ENCODE peak calls at places on chromosomes 16 and 17, in seven cellular contexts. One of them, this sample, is unnamed.

GRCh38 chr16:70800798-70801480 is at the start of gene VAC14:
- DNase-seq in EH: peak; percentile 82
- DNase-seq in foreskin fibroblast: peak; percentile 93
- DNase-seq in amygdala: peak; percentile 72
- DNase-seq in sigmoid colon: peak; percentile 95
- DNase-seq in KBM-7: peak; percentile 95
- DNase-seq in fibroblast of villous mesenchyme: peak; percentile 84
- DNase-seq in this sample: peak; percentile 82

GRCh38 chr17:33560165-33560564 is 267.1 kb upstream of the ASIC2 start:
- DNase-seq in EH: peak; percentile 52
- DNase-seq in foreskin fibroblast: no peak
- DNase-seq in amygdala: no peak
- DNase-seq in sigmoid colon: no peak
- DNase-seq in KBM-7: no peak
- DNase-seq in fibroblast of villous mesenchyme: peak; percentile 16
- DNase-seq in this sample: peak; percentile 36

GRCh38 chr17:75684924-75685323 is 17.8 kb downstream of the SAP30BP start:
- DNase-seq in EH: peak; percentile 83
- DNase-seq in foreskin fibroblast: peak; percentile 48
- DNase-seq in amygdala: no peak
- DNase-seq in sigmoid colon: peak; percentile 53
- DNase-seq in KBM-7: no peak
- DNase-seq in fibroblast of villous mesenchyme: no peak
- DNase-seq in this sample: peak; percentile 85

GRCh38 chr16:23182675-23183485 is at the start of gene SCNN1G:
- DNase-seq in EH: peak; percentile 15
- DNase-seq in foreskin fibroblast: peak; percentile 20
- DNase-seq in amygdala: no peak
- DNase-seq in sigmoid colon: no peak
- DNase-seq in KBM-7: peak; percentile 24
- DNase-seq in fibroblast of villous mesenchyme: no peak
- DNase-seq in this sample: no peak

GRCh38 chr17:29734640-29735039 is 111.9 kb upstream of the CORO6 start:
- DNase-seq in EH: peak; percentile 29
- DNase-seq in foreskin fibroblast: no peak
- DNase-seq in amygdala: no peak
- DNase-seq in sigmoid colon: no peak
- DNase-seq in KBM-7: no peak
- DNase-seq in fibroblast of villous mesenchyme: peak; percentile 40
- DNase-seq in this sample: no peak

GRCh38 chr16:50301626-50302471 is 35.5 kb downstream of the ADCY7 start:
- DNase-seq in EH: peak; percentile 81
- DNase-seq in foreskin fibroblast: peak; percentile 60
- DNase-seq in amygdala: no peak
- DNase-seq in sigmoid colon: peak; percentile 80
- DNase-seq in KBM-7: no peak
- DNase-seq in fibroblast of villous mesenchyme: peak; percentile 68
- DNase-seq in this sample: peak; percentile 71

GRCh38 chr16:83002351-83003334 is 375.9 kb downstream of the CDH13 start:
- DNase-seq in EH: peak; percentile 80
- DNase-seq in foreskin fibroblast: peak; percentile 17
- DNase-seq in amygdala: no peak
- DNase-seq in sigmoid colon: no peak
- DNase-seq in KBM-7: no peak
- DNase-seq in fibroblast of villous mesenchyme: peak; percentile 57
- DNase-seq in this sample: peak; percentile 53

GRCh38 chr16:77763994-77764393 is 24.4 kb upstream of the VAT1L start:
- DNase-seq in EH: no peak
- DNase-seq in foreskin fibroblast: no peak
- DNase-seq in amygdala: no peak
- DNase-seq in sigmoid colon: no peak
- DNase-seq in KBM-7: no peak
- DNase-seq in fibroblast of villous mesenchyme: no peak
- DNase-seq in this sample: peak; percentile 49

GRCh38 chr17:79622201-79622601 is 11.3 kb upstream of the RBFOX3 start:
- DNase-seq in EH: no peak
- DNase-seq in foreskin fibroblast: no peak
- DNase-seq in amygdala: no peak
- DNase-seq in sigmoid colon: peak; percentile 63
- DNase-seq in KBM-7: no peak
- DNase-seq in fibroblast of villous mesenchyme: no peak
- DNase-seq in this sample: no peak

GRCh38 chr16:86225905-86226371 is 284.4 kb upstream of the FOXF1 start:
- DNase-seq in EH: peak; percentile 37
- DNase-seq in foreskin fibroblast: no peak
- DNase-seq in amygdala: no peak
- DNase-seq in sigmoid colon: peak; percentile 44
- DNase-seq in KBM-7: no peak
- DNase-seq in fibroblast of villous mesenchyme: no peak
- DNase-seq in this sample: peak; percentile 58

GRCh38 chr16:87240211-87241134 is 76.7 kb downstream of the C16orf95 start:
- DNase-seq in EH: peak; percentile 79
- DNase-seq in foreskin fibroblast: peak; percentile 68
- DNase-seq in amygdala: no peak
- DNase-seq in sigmoid colon: no peak
- DNase-seq in KBM-7: no peak
- DNase-seq in fibroblast of villous mesenchyme: peak; percentile 63
- DNase-seq in this sample: peak; percentile 23

GRCh38 chr17:3026125-3026855 is 37.1 kb downstream of the OR1D5 start:
- DNase-seq in EH: no peak
- DNase-seq in foreskin fibroblast: no peak
- DNase-seq in amygdala: no peak
- DNase-seq in sigmoid colon: no peak
- DNase-seq in KBM-7: no peak
- DNase-seq in fibroblast of villous mesenchyme: no peak
- DNase-seq in this sample: no peak

GRCh38 chr16:67547423-67548264 is 14.7 kb upstream of the CTCF start:
- DNase-seq in EH: no peak
- DNase-seq in foreskin fibroblast: no peak
- DNase-seq in amygdala: no peak
- DNase-seq in sigmoid colon: peak; percentile 74
- DNase-seq in KBM-7: peak; percentile 83
- DNase-seq in fibroblast of villous mesenchyme: no peak
- DNase-seq in this sample: no peak

GRCh38 chr17:16512011-16512410 is 20.0 kb upstream of the LRRC75A start:
- DNase-seq in EH: no peak
- DNase-seq in foreskin fibroblast: no peak
- DNase-seq in amygdala: no peak
- DNase-seq in sigmoid colon: no peak
- DNase-seq in KBM-7: peak; percentile 47
- DNase-seq in fibroblast of villous mesenchyme: no peak
- DNase-seq in this sample: no peak

GRCh38 chr17:42642377-42642776 is 16.7 kb upstream of the TUBG2 start:
- DNase-seq in EH: no peak
- DNase-seq in foreskin fibroblast: no peak
- DNase-seq in amygdala: no peak
- DNase-seq in sigmoid colon: no peak
- DNase-seq in KBM-7: no peak
- DNase-seq in fibroblast of villous mesenchyme: no peak
- DNase-seq in this sample: no peak

GRCh38 chr16:76389126-76389525 is 111.9 kb downstream of the CNTNAP4 start:
- DNase-seq in EH: no peak
- DNase-seq in foreskin fibroblast: peak; percentile 14
- DNase-seq in amygdala: no peak
- DNase-seq in sigmoid colon: no peak
- DNase-seq in KBM-7: no peak
- DNase-seq in fibroblast of villous mesenchyme: no peak
- DNase-seq in this sample: peak; percentile 9

GRCh38 chr17:39962642-39963220 is at the start of gene GSDMA:
- DNase-seq in EH: no peak
- DNase-seq in foreskin fibroblast: no peak
- DNase-seq in amygdala: no peak
- DNase-seq in sigmoid colon: no peak
- DNase-seq in KBM-7: no peak
- DNase-seq in fibroblast of villous mesenchyme: no peak
- DNase-seq in this sample: no peak

GRCh38 chr16:69123894-69124293 is 8.5 kb downstream of the CHTF8 start:
- DNase-seq in EH: peak; percentile 78
- DNase-seq in foreskin fibroblast: peak; percentile 80
- DNase-seq in amygdala: no peak
- DNase-seq in sigmoid colon: no peak
- DNase-seq in KBM-7: peak; percentile 68
- DNase-seq in fibroblast of villous mesenchyme: peak; percentile 76
- DNase-seq in this sample: peak; percentile 56

GRCh38 chr17:16297367-16298139 is 55.7 kb downstream of the CENPV start:
- DNase-seq in EH: no peak
- DNase-seq in foreskin fibroblast: no peak
- DNase-seq in amygdala: no peak
- DNase-seq in sigmoid colon: no peak
- DNase-seq in KBM-7: no peak
- DNase-seq in fibroblast of villous mesenchyme: no peak
- DNase-seq in this sample: no peak

GRCh38 chr16:84518804-84519341 is 14.4 kb upstream of the MEAK7 start:
- DNase-seq in EH: no peak
- DNase-seq in foreskin fibroblast: no peak
- DNase-seq in amygdala: no peak
- DNase-seq in sigmoid colon: no peak
- DNase-seq in KBM-7: no peak
- DNase-seq in fibroblast of villous mesenchyme: no peak
- DNase-seq in this sample: no peak